ENCODE peak calls at places on chromosomes 12 and 14, in ten cellular contexts. Q is nucleus accumbens; I is lung microvascular endothelial cell; K is central memory CD8-positive, alpha-beta T cell; X is NCI-H1694 treated with DMSO at 0.1 percent for 48 hours; N is NCI-H748 treated with DMSO at 0.1 percent for 48 hours; L is activated T-helper 2 cell treated with anti-CD3 and anti-CD28 coated beads, Interferon-gamma antibody, Interleukin-2, Interleukin-4, amounts not matched to agents 10 μg/mL and 5 μg/mL and 100 μg/mL, durations not matched to agents 14 hours and 24 hours and 36 hours; H is NCI-H1436; F is NCI-H2107; U is DMS153. B is an unnamed sample.

GRCh38 chr14:97446087-97446486 is 648.9 kb downstream of the VRK1 start:
- DNase-seq in Q (no peak), I (no peak), K (no peak), X (no peak), N (no peak), L (no peak), H (no peak), F (no peak), U (no peak), B (no peak)

GRCh38 chr14:61460853-61461611 is 139.7 kb downstream of the PRKCH start:
- DNase-seq in Q (no peak), I (peak; percentile 44), K (no peak), X (no peak), N (no peak), L (no peak), H (no peak), F (peak; percentile 30), U (no peak), B (no peak)

GRCh38 chr14:33509927-33510535 is 440.8 kb downstream of the EGLN3 start:
- DNase-seq in Q (no peak), I (peak; percentile 53), K (no peak), X (no peak), N (no peak), L (no peak), H (no peak), F (peak; percentile 19), U (no peak), B (no peak)

GRCh38 chr12:92928431-92928961 is 599 bp downstream of the EEA1 start:
- DNase-seq in Q (no peak), I (peak; percentile 58), K (peak; percentile 19), X (no peak), N (no peak), L (peak; percentile 29), H (no peak), F (no peak), U (no peak), B (peak; percentile 35)

GRCh38 chr12:12501121-12501520 is 61.5 kb downstream of the DUSP16 start:
- DNase-seq in Q (no peak), I (no peak), K (no peak), X (no peak), N (no peak), L (no peak), H (no peak), F (no peak), U (no peak), B (no peak)

GRCh38 chr12:51419473-51420228 is 5.0 kb upstream of the SLC4A8 start:
- DNase-seq in Q (no peak), I (peak; percentile 63), K (no peak), X (no peak), N (peak; percentile 80), L (no peak), H (peak; percentile 46), F (peak; percentile 64), U (peak; percentile 82), B (no peak)

GRCh38 chr14:69013943-69014782 is 35.1 kb upstream of the ACTN1 start:
- DNase-seq in Q (no peak), I (peak; percentile 52), K (no peak), X (no peak), N (no peak), L (no peak), H (peak; percentile 12), F (no peak), U (peak; percentile 71), B (no peak)

GRCh38 chr14:24605435-24606190 is 3.9 kb downstream of the GZMH start:
- DNase-seq in Q (no peak), I (peak; percentile 14), K (peak; percentile 57), X (peak; percentile 8), N (no peak), L (peak; percentile 63), H (no peak), F (no peak), U (no peak), B (no peak)

GRCh38 chr14:21102472-21103164 is 1.8 kb downstream of the TMEM253 start:
- DNase-seq in Q (no peak), I (no peak), K (no peak), X (no peak), N (no peak), L (no peak), H (no peak), F (no peak), U (no peak), B (no peak)

GRCh38 chr12:85325452-85325851 is 45.4 kb downstream of the ALX1 start:
- DNase-seq in Q (no peak), I (no peak), K (no peak), X (no peak), N (no peak), L (no peak), H (no peak), F (no peak), U (no peak), B (no peak)

GRCh38 chr14:71143391-71144290 is 236.4 kb downstream of the PCNX1 start:
- DNase-seq in Q (no peak), I (peak; percentile 71), K (no peak), X (no peak), N (no peak), L (peak; percentile 63), H (no peak), F (no peak), U (no peak), B (no peak)

GRCh38 chr14:102594514-102595175 is 2.2 kb downstream of the RCOR1 start:
- DNase-seq in Q (no peak), I (peak; percentile 74), K (no peak), X (peak; percentile 89), N (peak; percentile 61), L (peak; percentile 53), H (peak; percentile 42), F (peak; percentile 47), U (no peak), B (peak; percentile 48)